ENCODE peak calls at places on chromosomes 2 and 18, in five cellular contexts. Z is GM13976; M is stimulated activated CD4-positive, alpha-beta T cell treated with anti-CD3 and anti-CD28 coated beads, Interleukin-12 subunit alpha, Interleukin-12 subunit beta, amount 100 ng/mL, for 24 hours; W is T1000; F is GM03348. X is an unnamed sample.

GRCh38 chr2:240462073-240462703 is 26.7 kb downstream of the GPC1 start:
- DNase-seq in W (no peak), Z (no peak), F (no peak), M (no peak), X (peak)

GRCh38 chr2:219023045-219023605 is 18.2 kb downstream of the CFAP65 start:
- DNase-seq in F (no peak), Z (no peak), W (no peak), M (no peak), X (peak)

GRCh38 chr2:177262137-177262536 is 2.4 kb downstream of the NFE2L2 start:
- DNase-seq in M (no peak), Z (no peak), F (no peak), W (no peak), X (no peak)

GRCh38 chr18:28039078-28039477 is 137.9 kb downstream of the CDH2 start:
- DNase-seq in W (no peak), Z (no peak), M (no peak), F (no peak), X (peak)

GRCh38 chr2:68909793-68910674 is 38.8 kb upstream of the BMP10 start:
- DNase-seq in F (peak), W (peak), M (peak), Z (peak), X (peak)

GRCh38 chr18:79068299-79068945 is 772 bp upstream of the ATP9B start:
- DNase-seq in M (peak), W (no peak), F (peak), Z (no peak), X (no peak)

GRCh38 chr2:9703085-9703641 is 72.4 kb upstream of the YWHAQ start:
- DNase-seq in W (peak), Z (no peak), M (peak), F (peak), X (peak)

GRCh38 chr2:105857076-105857740 is 112.5 kb downstream of the NCK2 start:
- DNase-seq in M (no peak), F (no peak), W (no peak), Z (no peak), X (no peak)

GRCh38 chr18:24190590-24190989 is 51.7 kb downstream of the CABYR start:
- DNase-seq in F (no peak), M (no peak), Z (no peak), W (no peak), X (no peak)

GRCh38 chr2:149715005-149715592 is 127.5 kb upstream of the MMADHC start:
- DNase-seq in Z (no peak), F (peak), M (no peak), W (no peak), X (peak)

GRCh38 chr2:59630789-59631188 is 922.7 kb downstream of the BCL11A start:
- DNase-seq in M (no peak), Z (no peak), W (no peak), F (no peak), X (no peak)

GRCh38 chr2:155755481-155755880 is 577.0 kb downstream of the NR4A2 start:
- DNase-seq in M (no peak), F (no peak), W (no peak), Z (no peak), X (no peak)

GRCh38 chr2:85827879-85828569 is 60.8 kb downstream of the ST3GAL5 start:
- DNase-seq in W (no peak), F (no peak), Z (no peak), M (no peak), X (no peak)

GRCh38 chr18:79682896-79683625 is 3.5 kb downstream of the CTDP1 start:
- DNase-seq in W (no peak), F (no peak), Z (peak), M (no peak), X (no peak)

GRCh38 chr2:127324635-127325034 is 30.7 kb upstream of the ERCC3 start:
- DNase-seq in M (no peak), Z (no peak), F (peak), W (no peak), X (no peak)

GRCh38 chr2:200728630-200729029 is 83.1 kb upstream of the BZW1 start:
- DNase-seq in F (no peak), W (no peak), M (no peak), Z (no peak), X (no peak)

GRCh38 chr2:165827219-165827920 is 33.3 kb upstream of the GALNT3 start:
- DNase-seq in F (no peak), W (no peak), Z (no peak), M (no peak), X (no peak)

GRCh38 chr2:149314687-149315086 is 15.7 kb upstream of the LYPD6 start:
- DNase-seq in F (no peak), Z (no peak), W (no peak), M (no peak), X (no peak)

GRCh38 chr18:74797577-74798151 is 200.0 kb downstream of the ZNF407 start:
- DNase-seq in Z (no peak), M (no peak), W (no peak), F (no peak), X (no peak)

GRCh38 chr18:48933578-48934399 is 17.0 kb downstream of the SMAD7 start:
- DNase-seq in F (no peak), Z (no peak), W (no peak), M (no peak), X (peak)

GRCh38 chr2:47003641-47004427 is 88.2 kb upstream of the MCFD2 start:
- DNase-seq in M (no peak), F (peak), Z (no peak), W (no peak), X (peak)

GRCh38 chr2:129877795-129878775 is 101.4 kb upstream of the RAB6C start:
- DNase-seq in Z (peak), M (no peak), W (no peak), F (no peak), X (peak)

GRCh38 chr2:237196866-237197618 is 111.4 kb downstream of the COPS8 start:
- DNase-seq in Z (no peak), W (peak), M (no peak), F (no peak), X (peak)

GRCh38 chr2:30417253-30417652 is 29.8 kb upstream of the LCLAT1 start:
- DNase-seq in Z (no peak), W (no peak), M (no peak), F (no peak), X (peak)

GRCh38 chr2:239163306-239164070 is 237.3 kb downstream of the HDAC4 start:
- DNase-seq in M (no peak), Z (no peak), W (no peak), F (no peak), X (peak)

GRCh38 chr2:200054681-200055468 is 99.5 kb downstream of the MAIP1 start:
- DNase-seq in F (no peak), Z (no peak), M (no peak), W (no peak), X (no peak)

GRCh38 chr2:134189009-134189717 is 64.7 kb upstream of the MGAT5 start:
- DNase-seq in F (peak), W (no peak), Z (no peak), M (no peak), X (peak)

GRCh38 chr2:130795431-130795830 is 40.1 kb downstream of the AMER3 start:
- DNase-seq in M (no peak), F (no peak), Z (no peak), W (no peak), X (no peak)

GRCh38 chr2:185132501-185133041 is 534.2 kb downstream of the ZNF804A start:
- DNase-seq in F (no peak), W (no peak), Z (no peak), M (no peak), X (no peak)

GRCh38 chr2:220033546-220033945 is 406.1 kb downstream of the SLC4A3 start:
- DNase-seq in W (no peak), M (no peak), F (no peak), Z (no peak), X (no peak)

GRCh38 chr2:42239811-42240210 is 70.7 kb downstream of the EML4 start:
- DNase-seq in F (no peak), W (no peak), Z (no peak), M (no peak), X (no peak)

GRCh38 chr2:199458017-199458805 is 472 bp upstream of the SATB2 start:
- DNase-seq in M (no peak), W (peak), F (peak), Z (peak), X (peak)

GRCh38 chr2:117980381-117980780 is 33.5 kb downstream of the CCDC93 start:
- DNase-seq in M (no peak), W (no peak), F (peak), Z (no peak), X (peak)

GRCh38 chr2:120760446-120761135 is 24.9 kb downstream of the GLI2 start:
- DNase-seq in F (no peak), W (no peak), Z (no peak), M (no peak), X (no peak)

GRCh38 chr2:240319855-240320560 is 115.5 kb upstream of the GPC1 start:
- DNase-seq in Z (peak), M (no peak), W (no peak), F (peak), X (peak)

GRCh38 chr2:129242201-129242710 is 737.2 kb upstream of the RAB6C start:
- DNase-seq in F (no peak), W (no peak), Z (no peak), M (no peak), X (no peak)